ENCODE peak calls at places on chromosomes 2 and 18, in six cellular contexts. G, J, O, Q, K and U are unnamed samples.
A peak's percentile ranks its signal among the peaks of the same experiment; 100 is the strongest.

GRCh38 chr2:240848900-240849680 is 19.5 kb upstream of the AGXT start:
- DNase-seq in O (peak; percentile 56), Q (no peak), G (no peak), J (no peak), K (no peak), U (no peak)

GRCh38 chr2:213914510-213914909 is 496.3 kb upstream of the VWC2L start:
- DNase-seq in J (no peak), O (no peak), G (no peak), K (no peak), Q (no peak), U (no peak)

GRCh38 chr2:31430439-31431165 is 16.1 kb upstream of the XDH start:
- DNase-seq in G (no peak), J (peak; percentile 23), O (no peak), K (no peak), Q (no peak), U (no peak)

GRCh38 chr18:24190590-24190989 is 51.7 kb downstream of the CABYR start:
- DNase-seq in K (no peak), J (no peak), Q (no peak), O (no peak), G (no peak), U (no peak)

GRCh38 chr2:190545082-190545481 is 10.6 kb upstream of the NEMP2 start:
- DNase-seq in K (no peak), O (no peak), G (no peak), J (no peak), Q (no peak), U (no peak)

GRCh38 chr2:54084600-54084999 is 30.8 kb upstream of the ACYP2 start:
- DNase-seq in Q (no peak), K (peak; percentile 39), J (peak; percentile 55), G (no peak), O (no peak), U (peak; percentile 20)

GRCh38 chr18:2881490-2882195 is 34.8 kb downstream of the EMILIN2 start:
- DNase-seq in G (no peak), K (peak; percentile 97), Q (no peak), O (no peak), J (no peak), U (no peak)

GRCh38 chr2:133884739-133885381 is 316.6 kb upstream of the NCKAP5 start:
- DNase-seq in K (peak; percentile 19), J (peak; percentile 54), Q (peak; percentile 20), G (no peak), O (no peak), U (peak; percentile 29)

GRCh38 chr2:197274349-197274748 is 36.2 kb downstream of the ANKRD44 start:
- DNase-seq in O (no peak), K (no peak), Q (no peak), G (no peak), J (no peak), U (no peak)

GRCh38 chr2:195864316-195864715 is 204.3 kb downstream of the DNAH7 start:
- DNase-seq in K (no peak), Q (no peak), O (no peak), G (no peak), J (no peak), U (no peak)

GRCh38 chr18:10057808-10058791 is 144.3 kb downstream of the VAPA start:
- DNase-seq in G (no peak), J (peak; percentile 70), K (peak; percentile 89), O (no peak), Q (no peak), U (no peak)

GRCh38 chr2:75822336-75822735 is 111.6 kb upstream of the GCFC2 start:
- DNase-seq in K (no peak), J (peak; percentile 63), G (no peak), O (no peak), Q (no peak), U (no peak)

GRCh38 chr18:5824370-5824984 is 70.8 kb downstream of the TMEM200C start:
- DNase-seq in K (no peak), J (no peak), O (no peak), G (no peak), Q (no peak), U (peak; percentile 23)

GRCh38 chr18:77346446-77346845 is 96.8 kb downstream of the GALR1 start:
- DNase-seq in Q (no peak), O (no peak), K (peak; percentile 73), J (peak; percentile 26), G (no peak), U (no peak)

GRCh38 chr2:18311413-18311812 is 249.0 kb downstream of the RDH14 start:
- DNase-seq in Q (no peak), J (peak; percentile 73), K (peak; percentile 82), G (no peak), O (no peak), U (no peak)

GRCh38 chr2:126860395-126860794 is 38.3 kb upstream of the TEX51 start:
- DNase-seq in O (no peak), K (no peak), Q (no peak), J (no peak), G (no peak), U (no peak)

GRCh38 chr2:45872211-45872610 is 220.7 kb downstream of the PRKCE start:
- DNase-seq in Q (no peak), O (no peak), G (no peak), K (peak; percentile 61), J (peak; percentile 7), U (no peak)

GRCh38 chr2:45444991-45445390 is 166.1 kb downstream of the SRBD1 start:
- DNase-seq in Q (no peak), G (no peak), K (peak; percentile 48), J (no peak), O (no peak), U (no peak)

GRCh38 chr2:227036527-227036926 is 127.5 kb downstream of the COL4A4 start:
- DNase-seq in G (no peak), K (no peak), Q (no peak), J (no peak), O (no peak), U (no peak)

GRCh38 chr2:1723397-1724042 is 20.8 kb downstream of the PXDN start:
- DNase-seq in Q (no peak), K (no peak), J (no peak), O (no peak), G (no peak), U (no peak)

GRCh38 chr2:1722692-1723091 is 21.6 kb downstream of the PXDN start:
- DNase-seq in J (no peak), G (no peak), Q (no peak), K (no peak), O (no peak), U (no peak)

GRCh38 chr2:1726558-1726957 is 17.8 kb downstream of the PXDN start:
- DNase-seq in O (no peak), Q (no peak), J (no peak), K (no peak), G (no peak), U (no peak)

GRCh38 chr2:1718339-1719220 is 25.7 kb downstream of the PXDN start:
- DNase-seq in J (no peak), G (no peak), O (no peak), K (no peak), Q (peak; percentile 60), U (no peak)

DNA sequence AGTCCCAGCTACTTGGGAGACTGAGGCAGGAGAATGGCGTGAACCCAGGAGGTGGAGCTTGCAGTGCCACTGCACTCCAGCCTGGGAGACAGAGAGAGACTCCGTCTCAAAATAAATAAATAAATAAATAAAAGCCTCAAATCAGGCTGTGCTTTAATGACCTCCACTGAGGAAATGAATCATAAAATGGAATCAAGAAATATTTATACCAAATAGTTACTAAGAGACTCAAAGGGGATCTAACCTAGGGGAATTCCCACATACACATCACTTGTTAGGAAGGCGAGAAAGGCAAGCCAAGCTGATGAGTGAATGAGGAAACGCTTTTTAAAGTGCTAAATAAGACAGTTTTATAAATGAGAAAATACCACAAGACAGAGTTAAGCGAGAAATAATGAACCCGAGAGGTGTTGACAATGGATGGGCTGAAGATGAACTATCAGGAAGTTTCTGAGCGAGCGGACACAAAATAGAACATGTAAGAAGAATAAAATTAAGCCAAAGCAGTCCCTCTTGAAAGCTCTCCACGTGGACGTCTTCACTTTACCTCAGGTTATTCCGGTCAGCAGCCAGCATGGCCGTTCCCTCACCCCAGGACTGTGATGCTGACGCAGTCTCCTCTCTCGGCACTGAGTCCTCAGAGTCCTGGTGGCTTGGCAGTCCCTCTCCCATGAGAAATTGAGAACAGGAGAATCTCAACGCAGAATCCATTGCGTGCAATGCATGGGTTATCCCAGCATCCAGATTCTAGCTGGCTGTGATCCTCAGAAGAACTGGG is 22.4 kb downstream of the PXDN start:
- DNase-seq in J (peak; percentile 87), K (peak; percentile 96), Q (peak; percentile 35), G (no peak), O (no peak), U (no peak)
- H3K9ac ChIP-seq in J (peak overlapping the region; percentile 92), K (peak overlapping the region; percentile 82), Q (peak overlapping the region; percentile 89), G (no peak overlapping the region), O (no peak overlapping the region), U (no peak overlapping the region)

GRCh38 chr2:176177580-176178270 is 10.7 kb upstream of the HOXD1 start:
- DNase-seq in O (peak; percentile 52), K (peak; percentile 63), G (no peak), Q (no peak), J (no peak), U (no peak)
- H2AFZ ChIP-seq in O (no peak overlapping the region), K (peak overlapping the region; percentile 97), G (no peak overlapping the region), Q (no peak overlapping the region), J (no peak overlapping the region), U (peak overlapping the region; percentile 51)

GRCh38 chr2:215657844-215658243 is 222.0 kb upstream of the FN1 start:
- DNase-seq in Q (no peak), G (no peak), K (peak; percentile 97), O (no peak), J (peak; percentile 87), U (no peak)

GRCh38 chr2:215654177-215654850 is 218.4 kb upstream of the FN1 start:
- DNase-seq in O (no peak), G (no peak), K (peak; percentile 92), Q (no peak), J (no peak), U (no peak)

GRCh38 chr2:215660687-215661086 is 224.8 kb upstream of the FN1 start:
- DNase-seq in J (no peak), G (no peak), K (peak; percentile 92), Q (no peak), O (no peak), U (no peak)

GRCh38 chr2:215659650-215660049 is 223.8 kb upstream of the FN1 start:
- DNase-seq in K (no peak), J (no peak), G (no peak), Q (no peak), O (no peak), U (no peak)

GRCh38 chr2:215658635-215659305 is 222.9 kb upstream of the FN1 start:
- DNase-seq in Q (no peak), G (no peak), K (no peak), O (no peak), J (no peak), U (no peak)
- TF ChIP-seq EZH2phosphoT487 in Q (no peak), G (no peak), K (no peak), O (no peak), J (no peak), U (no peak)

DNA sequence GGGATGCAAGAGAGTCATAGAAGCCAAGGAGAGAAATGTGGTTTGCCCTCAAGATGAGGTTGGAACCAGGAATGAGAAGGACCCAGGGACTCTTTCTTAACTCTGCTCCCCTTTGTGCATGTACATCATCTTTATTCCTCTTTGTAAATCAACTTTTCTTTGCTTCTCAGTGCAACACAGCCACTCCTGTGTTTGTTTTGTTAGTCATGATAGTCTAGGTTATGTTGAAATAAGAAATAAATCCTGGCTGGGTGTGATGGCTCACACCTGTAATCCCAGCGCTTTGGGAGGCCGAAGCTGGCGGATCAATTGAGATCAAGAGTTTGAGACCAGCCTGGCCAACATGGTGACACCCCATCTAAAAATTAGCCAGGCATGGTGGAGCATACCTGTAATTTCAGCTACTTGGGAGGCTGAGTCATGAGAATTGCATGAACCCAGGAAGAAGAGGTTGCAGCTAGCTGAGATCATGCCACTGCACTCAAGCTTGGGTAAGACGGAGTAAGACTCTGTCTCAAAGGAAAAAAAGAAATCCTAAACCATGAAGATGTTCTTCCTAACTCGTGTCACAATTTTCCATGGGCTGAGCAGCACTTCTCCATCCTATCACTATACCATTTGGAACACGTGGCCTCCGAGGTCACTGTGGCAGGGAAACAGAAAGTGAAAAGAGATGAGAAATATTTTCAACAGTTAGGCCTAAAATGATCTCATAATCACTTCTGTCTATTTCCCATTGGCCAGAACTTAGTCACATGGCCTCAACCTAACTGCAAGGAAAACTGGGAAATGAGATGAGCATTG is 73.0 kb upstream of the TMEM17 start:
- DNase-seq in O (no peak), Q (no peak), G (peak; percentile 77), K (peak; percentile 85), J (peak; percentile 95), U (peak; percentile 20)
- H3K9ac ChIP-seq in O (no peak overlapping the region), Q (peak overlapping the region; percentile 71), G (peak overlapping the region; percentile 65), K (peak overlapping the region; percentile 52), J (peak overlapping the region; percentile 85), U (no peak overlapping the region)